ENCODE peak calls at places on chromosome 16, in nine cellular contexts. One of them, this sample, is unnamed.

GRCh38 chr16:9612267-9612666 is 520.8 kb downstream of the HAPSTR1 start:
- DNase-seq in mucosa of gallbladder: no peak
- DNase-seq in dorsolateral prefrontal cortex: no peak
- DNase-seq in T1000: no peak
- DNase-seq in EL: peak; percentile 0
- DNase-seq in GM12892: no peak
- DNase-seq in left cardiac atrium: no peak
- DNase-seq in B cell: no peak
- DNase-seq in mammary epithelial cell: no peak
- DNase-seq in this sample: no peak

GRCh38 chr16:49921791-49922456 is 66.0 kb upstream of the ZNF423 start:
- DNase-seq in mucosa of gallbladder: peak; percentile 65
- DNase-seq in dorsolateral prefrontal cortex: peak; percentile 54
- DNase-seq in T1000: no peak
- DNase-seq in EL: peak; percentile 26
- DNase-seq in GM12892: peak; percentile 56
- DNase-seq in left cardiac atrium: peak; percentile 63
- DNase-seq in B cell: no peak
- DNase-seq in mammary epithelial cell: peak; percentile 9
- DNase-seq in this sample: peak; percentile 60

GRCh38 chr16:29760567-29761279 is 14.9 kb upstream of the C16orf54 start:
- DNase-seq in mucosa of gallbladder: no peak
- DNase-seq in dorsolateral prefrontal cortex: no peak
- DNase-seq in T1000: no peak
- DNase-seq in EL: no peak
- DNase-seq in GM12892: no peak
- DNase-seq in left cardiac atrium: no peak
- DNase-seq in B cell: no peak
- DNase-seq in mammary epithelial cell: no peak
- DNase-seq in this sample: no peak

GRCh38 chr16:78163772-78164391 is 64.4 kb downstream of the WWOX start:
- DNase-seq in mucosa of gallbladder: no peak
- DNase-seq in dorsolateral prefrontal cortex: no peak
- DNase-seq in T1000: no peak
- DNase-seq in EL: no peak
- DNase-seq in GM12892: no peak
- DNase-seq in left cardiac atrium: no peak
- DNase-seq in B cell: no peak
- DNase-seq in mammary epithelial cell: no peak
- DNase-seq in this sample: no peak

GRCh38 chr16:27749547-27749875 is 199.6 kb downstream of the KATNIP start:
- DNase-seq in mucosa of gallbladder: no peak
- DNase-seq in dorsolateral prefrontal cortex: no peak
- DNase-seq in T1000: no peak
- DNase-seq in EL: no peak
- DNase-seq in GM12892: no peak
- DNase-seq in left cardiac atrium: no peak
- DNase-seq in B cell: no peak
- DNase-seq in mammary epithelial cell: no peak
- DNase-seq in this sample: no peak

GRCh38 chr16:77385481-77385880 is 49.4 kb downstream of the ADAMTS18 start:
- DNase-seq in mucosa of gallbladder: no peak
- DNase-seq in dorsolateral prefrontal cortex: no peak
- DNase-seq in T1000: no peak
- DNase-seq in EL: no peak
- DNase-seq in GM12892: no peak
- DNase-seq in left cardiac atrium: no peak
- DNase-seq in B cell: no peak
- DNase-seq in mammary epithelial cell: no peak
- DNase-seq in this sample: no peak

GRCh38 chr16:56608043-56608875 is at the start of gene MT2A:
- DNase-seq in mucosa of gallbladder: peak; percentile 95
- DNase-seq in dorsolateral prefrontal cortex: peak; percentile 94
- DNase-seq in T1000: peak; percentile 83
- DNase-seq in EL: peak; percentile 98
- DNase-seq in GM12892: peak; percentile 95
- DNase-seq in left cardiac atrium: peak; percentile 97
- DNase-seq in B cell: peak; percentile 85
- DNase-seq in mammary epithelial cell: peak; percentile 97
- DNase-seq in this sample: peak; percentile 96

GRCh38 chr16:48041861-48042435 is 113.8 kb downstream of the ABCC12 start:
- DNase-seq in mucosa of gallbladder: no peak
- DNase-seq in dorsolateral prefrontal cortex: no peak
- DNase-seq in T1000: no peak
- DNase-seq in EL: no peak
- DNase-seq in GM12892: no peak
- DNase-seq in left cardiac atrium: no peak
- DNase-seq in B cell: no peak
- DNase-seq in mammary epithelial cell: peak; percentile 11
- DNase-seq in this sample: no peak

GRCh38 chr16:1918890-1919679 is 870 bp upstream of the HS3ST6 start:
- DNase-seq in mucosa of gallbladder: no peak
- DNase-seq in dorsolateral prefrontal cortex: no peak
- DNase-seq in T1000: no peak
- DNase-seq in EL: no peak
- DNase-seq in GM12892: no peak
- DNase-seq in left cardiac atrium: no peak
- DNase-seq in B cell: no peak
- DNase-seq in mammary epithelial cell: no peak
- DNase-seq in this sample: no peak

GRCh38 chr16:4110680-4111079 is 5.6 kb downstream of the ADCY9 start:
- DNase-seq in mucosa of gallbladder: no peak
- DNase-seq in dorsolateral prefrontal cortex: no peak
- DNase-seq in T1000: no peak
- DNase-seq in EL: no peak
- DNase-seq in GM12892: no peak
- DNase-seq in left cardiac atrium: no peak
- DNase-seq in B cell: no peak
- DNase-seq in mammary epithelial cell: no peak
- DNase-seq in this sample: no peak

GRCh38 chr16:52383640-52384292 is 163.2 kb downstream of the TOX3 start:
- DNase-seq in mucosa of gallbladder: peak; percentile 39
- DNase-seq in dorsolateral prefrontal cortex: no peak
- DNase-seq in T1000: no peak
- DNase-seq in EL: no peak
- DNase-seq in GM12892: no peak
- DNase-seq in left cardiac atrium: no peak
- DNase-seq in B cell: no peak
- DNase-seq in mammary epithelial cell: no peak
- DNase-seq in this sample: no peak

GRCh38 chr16:85839681-85840240 is 40.3 kb downstream of the COX4I1 start:
- DNase-seq in mucosa of gallbladder: no peak
- DNase-seq in dorsolateral prefrontal cortex: no peak
- DNase-seq in T1000: no peak
- DNase-seq in EL: no peak
- DNase-seq in GM12892: no peak
- DNase-seq in left cardiac atrium: no peak
- DNase-seq in B cell: no peak
- DNase-seq in mammary epithelial cell: no peak
- DNase-seq in this sample: no peak

GRCh38 chr16:75624921-75625334 is 1.8 kb upstream of the ADAT1 start:
- DNase-seq in mucosa of gallbladder: no peak
- DNase-seq in dorsolateral prefrontal cortex: no peak
- DNase-seq in T1000: no peak
- DNase-seq in EL: peak; percentile 42
- DNase-seq in GM12892: no peak
- DNase-seq in left cardiac atrium: no peak
- DNase-seq in B cell: no peak
- DNase-seq in mammary epithelial cell: peak; percentile 5
- DNase-seq in this sample: peak; percentile 8